ENCODE peak calls at places on chromosomes 12 and 14, in four cellular contexts. S, N, W and G are unnamed samples.

GRCh38 chr12:49542592-49543160 is 3.8 kb downstream of the KCNH3 start:
- DNase-seq in S (no peak), N (no peak), W (no peak), G (no peak)

GRCh38 chr12:70719672-70720420 is 82.6 kb upstream of the PTPRB start:
- DNase-seq in S (no peak), N (peak; percentile 30), W (peak; percentile 41), G (peak; percentile 74)

GRCh38 chr12:131366261-131366871 is 344.5 kb upstream of the SFSWAP start:
- DNase-seq in S (no peak), N (no peak), W (no peak), G (no peak)

GRCh38 chr14:74882103-74882920 is 596 bp downstream of the DLST start:
- DNase-seq in S (no peak), N (no peak), W (no peak), G (peak; percentile 43)

GRCh38 chr14:34615507-34615906 is 14.4 kb downstream of the SNX6 start:
- DNase-seq in S (no peak), N (no peak), W (no peak), G (no peak)

GRCh38 chr12:131829795-131830334 is 1.7 kb downstream of the MMP17 start:
- DNase-seq in S (no peak), N (no peak), W (no peak), G (no peak)

GRCh38 chr12:46579474-46579873 is 206.9 kb upstream of the SLC38A2 start:
- DNase-seq in S (no peak), N (no peak), W (no peak), G (no peak)

GRCh38 chr12:113232787-113233585 is 11.7 kb downstream of the TPCN1 start:
- DNase-seq in S (no peak), N (peak; percentile 70), W (no peak), G (no peak)

GRCh38 chr12:12889701-12890100 is 1.7 kb upstream of the GPRC5A start:
- DNase-seq in S (no peak), N (no peak), W (no peak), G (no peak)

GRCh38 chr12:12891646-12892355 is 439 bp downstream of the GPRC5A start:
- DNase-seq in S (no peak), N (no peak), W (no peak), G (no peak)

GRCh38 chr12:12892670-12893290 is 1.4 kb downstream of the GPRC5A start:
- DNase-seq in S (no peak), N (no peak), W (no peak), G (no peak)

GRCh38 chr12:12890492-12890814 is 909 bp upstream of the GPRC5A start:
- DNase-seq in S (no peak), N (no peak), W (no peak), G (no peak)

GRCh38 chr12:12890815-12891645 is at the start of gene GPRC5A:
- DNase-seq in S (no peak), N (peak; percentile 47), W (peak; percentile 54), G (peak; percentile 26)
- TF ChIP-seq CTCF in S (no peak), N (peak; percentile 28), W (peak; percentile 29), G (no peak)

DNA sequence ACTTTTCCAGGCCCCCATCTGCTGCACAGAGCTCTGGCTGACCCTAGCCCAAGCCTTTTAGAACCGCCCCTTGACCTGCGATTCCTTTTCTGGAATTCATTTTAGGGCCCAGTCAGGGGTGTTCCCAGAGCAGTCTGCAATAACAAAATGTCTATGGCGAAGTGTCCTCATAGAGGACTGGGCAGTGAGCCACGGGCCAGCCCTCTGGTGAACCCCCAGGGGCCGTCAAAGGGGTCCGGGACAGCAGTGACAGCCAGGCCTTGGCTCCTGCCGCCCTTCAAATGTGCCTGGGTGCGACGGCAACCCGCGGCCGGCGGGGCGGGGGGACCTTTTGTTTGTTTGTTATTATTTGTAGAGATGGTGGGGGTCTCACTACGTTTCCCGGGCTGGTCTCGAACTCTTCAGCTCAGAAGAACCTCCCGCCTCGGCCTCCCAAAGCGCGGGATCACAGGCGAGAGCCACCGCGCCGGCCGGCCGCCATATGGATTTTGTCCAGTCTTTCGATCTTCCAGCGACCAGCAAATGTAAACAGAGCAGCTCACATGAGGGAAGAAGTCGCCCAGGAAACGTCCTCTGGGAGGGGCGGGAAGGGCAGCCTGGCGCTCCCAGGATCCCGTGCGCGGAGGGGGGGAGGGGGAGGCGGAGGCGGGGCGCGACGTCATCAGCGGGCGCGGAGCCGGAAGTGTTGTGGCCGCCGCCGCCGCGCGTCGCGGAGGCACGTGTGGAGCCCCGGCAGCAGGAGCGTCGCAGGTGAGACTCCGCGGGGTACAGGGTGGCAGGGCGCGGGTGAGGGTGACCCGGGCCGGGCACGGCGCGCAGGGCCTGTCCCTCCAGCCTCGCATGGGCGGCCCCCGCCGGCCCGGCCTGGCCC is at the start of gene TRMT61A:
- DNase-seq in S (peak; percentile 38), N (peak; percentile 95), W (peak; percentile 74), G (peak; percentile 66)
- TF ChIP-seq CTCF in S (no peak), N (no peak), W (no peak), G (no peak)

DNA sequence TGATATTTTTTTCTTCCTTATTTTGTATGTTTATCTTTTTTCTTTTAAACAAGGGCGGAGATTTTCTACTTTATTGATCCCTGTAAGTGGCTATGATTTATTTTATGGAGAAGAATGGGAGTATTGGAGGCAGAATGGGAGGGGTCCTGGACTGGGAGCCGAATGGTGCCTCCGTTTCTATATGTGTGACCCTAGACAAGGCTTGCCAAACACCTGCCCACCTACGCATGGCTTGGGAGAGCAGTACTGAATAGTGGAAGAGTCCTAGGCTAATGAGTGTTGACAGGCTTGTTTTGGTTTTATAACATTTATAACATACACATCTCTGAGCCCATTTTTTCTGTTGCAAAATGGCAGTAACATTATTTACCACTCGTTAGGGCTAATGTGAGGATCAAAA is 29.0 kb downstream of the STK38L start:
- DNase-seq in S (no peak), N (no peak), W (no peak), G (no peak)
- TF ChIP-seq CTCF in S (no peak), N (no peak), W (no peak), G (no peak)

GRCh38 chr14:61122862-61123261 is 141.8 kb downstream of the SLC38A6 start:
- DNase-seq in S (no peak), N (no peak), W (no peak), G (no peak)
- TF ChIP-seq CTCF in S (no peak), N (no peak), W (no peak), G (no peak)

DNA sequence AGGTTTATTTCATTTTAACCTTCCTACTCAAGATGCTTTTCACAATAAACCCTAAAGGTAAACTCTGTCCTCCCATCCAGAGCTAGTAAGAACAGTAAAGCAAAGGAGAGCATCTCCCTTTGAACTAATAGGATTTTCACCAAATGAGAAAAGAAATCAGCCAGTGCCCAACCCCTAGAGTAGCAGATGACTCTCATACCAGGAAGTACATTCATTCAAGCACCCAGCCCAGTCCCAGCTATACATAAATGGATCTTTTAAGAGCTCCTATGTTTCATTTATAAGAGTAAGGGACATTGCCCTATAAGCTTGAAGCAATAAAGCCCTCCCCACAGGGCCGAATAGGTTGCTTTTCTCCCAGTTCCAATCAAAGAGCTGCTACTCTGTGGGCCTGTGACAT is 7.6 kb downstream of the BAZ2A start:
- DNase-seq in S (no peak), N (no peak), W (no peak), G (no peak)
- TF ChIP-seq CTCF in S (no peak), N (no peak), W (no peak), G (no peak)